ENCODE peak calls at places on chromosomes 1 and 21, in eight cellular contexts. R, D, V, Q, K, I, L and Z are unnamed samples.

GRCh38 chr1:203629509-203630082 is 3.0 kb downstream of the ATP2B4 start:
- DNase-seq in R (peak; percentile 67), D (peak; percentile 73), V (no peak), Q (peak; percentile 66), K (peak; percentile 81), I (no peak), L (no peak), Z (peak; percentile 76)

GRCh38 chr1:31764307-31765040 is at the start of gene ADGRB2:
- DNase-seq in R (no peak), D (no peak), V (no peak), Q (no peak), K (no peak), I (no peak), L (no peak), Z (peak; percentile 34)

GRCh38 chr1:25641931-25642611 is 25.5 kb downstream of the MAN1C1 start:
- DNase-seq in R (no peak), D (peak; percentile 38), V (no peak), Q (peak; percentile 39), K (peak; percentile 52), I (no peak), L (no peak), Z (no peak)

GRCh38 chr21:45155910-45156309 is 81.5 kb downstream of the ADARB1 start:
- DNase-seq in R (no peak), D (no peak), V (no peak), Q (peak; percentile 14), K (peak; percentile 48), I (no peak), L (peak; percentile 81), Z (no peak)

GRCh38 chr1:15965228-15965767 is 10.6 kb downstream of the ZBTB17 start:
- DNase-seq in R (no peak), D (no peak), V (no peak), Q (peak; percentile 50), K (no peak), I (no peak), L (no peak), Z (no peak)

GRCh38 chr1:48679868-48680267 is 96.8 kb downstream of the BEND5 start:
- DNase-seq in R (no peak), D (no peak), V (no peak), Q (no peak), K (no peak), I (no peak), L (no peak), Z (no peak)

GRCh38 chr1:45862008-45862407 is 58.6 kb downstream of the MAST2 start:
- DNase-seq in R (no peak), D (no peak), V (no peak), Q (no peak), K (no peak), I (no peak), L (no peak), Z (no peak)

GRCh38 chr1:167564592-167564991 is 11.0 kb upstream of the CREG1 start:
- DNase-seq in R (no peak), D (no peak), V (no peak), Q (no peak), K (no peak), I (no peak), L (no peak), Z (peak; percentile 76)

GRCh38 chr1:248792342-248792741 is 33.4 kb downstream of the SH3BP5L start:
- DNase-seq in R (no peak), D (no peak), V (no peak), Q (no peak), K (no peak), I (no peak), L (no peak), Z (no peak)

GRCh38 chr1:25556791-25557476 is 13.5 kb downstream of the LDLRAP1 start:
- DNase-seq in R (no peak), D (no peak), V (no peak), Q (peak; percentile 67), K (no peak), I (no peak), L (no peak), Z (peak; percentile 63)

GRCh38 chr1:53044926-53045325 is 17.1 kb upstream of the PODN start:
- DNase-seq in R (no peak), D (no peak), V (no peak), Q (no peak), K (no peak), I (no peak), L (no peak), Z (no peak)

GRCh38 chr1:211830330-211831142 is at the start of gene LPGAT1:
- DNase-seq in R (peak; percentile 83), D (peak; percentile 73), V (peak; percentile 24), Q (peak; percentile 19), K (peak; percentile 81), I (no peak), L (no peak), Z (peak; percentile 81)

GRCh38 chr1:56377407-56377806 is 202.0 kb downstream of the PLPP3 start:
- DNase-seq in R (no peak), D (no peak), V (no peak), Q (no peak), K (no peak), I (no peak), L (no peak), Z (no peak)

GRCh38 chr1:234778215-234779159 is 168.5 kb upstream of the IRF2BP2 start:
- DNase-seq in R (no peak), D (no peak), V (no peak), Q (no peak), K (no peak), I (no peak), L (no peak), Z (peak; percentile 97)

GRCh38 chr1:8421721-8422120 is 103.8 kb downstream of the SLC45A1 start:
- DNase-seq in R (no peak), D (no peak), V (no peak), Q (no peak), K (no peak), I (no peak), L (no peak), Z (no peak)

GRCh38 chr1:212749924-212750535 is 41.5 kb downstream of the NSL1 start:
- DNase-seq in R (no peak), D (no peak), V (peak; percentile 55), Q (no peak), K (no peak), I (no peak), L (no peak), Z (peak; percentile 61)

GRCh38 chr1:218878369-218878768 is 295.3 kb upstream of the LYPLAL1 start:
- DNase-seq in R (no peak), D (no peak), V (no peak), Q (no peak), K (no peak), I (no peak), L (no peak), Z (peak; percentile 40)

GRCh38 chr21:23249760-23250159 is 2251.6 kb downstream of the NCAM2 start:
- DNase-seq in R (no peak), D (no peak), V (no peak), Q (no peak), K (no peak), I (no peak), L (no peak), Z (no peak)

GRCh38 chr1:107748529-107748928 is 216.5 kb downstream of the VAV3 start:
- DNase-seq in R (no peak), D (no peak), V (peak; percentile 32), Q (no peak), K (no peak), I (no peak), L (no peak), Z (peak; percentile 8)

GRCh38 chr21:14229399-14229798 is 13.4 kb downstream of the RBM11 start:
- DNase-seq in R (no peak), D (no peak), V (no peak), Q (no peak), K (no peak), I (no peak), L (no peak), Z (no peak)

GRCh38 chr1:91870322-91870721 is 15.6 kb downstream of the TGFBR3 start:
- DNase-seq in R (no peak), D (no peak), V (no peak), Q (no peak), K (no peak), I (no peak), L (no peak), Z (no peak)
- TF ChIP-seq POLR2A in R (no peak), D (no peak), V (no peak), Q (no peak), K (no peak), I (no peak), L (no peak), Z (no peak)

GRCh38 chr1:66929289-66929688 is 4.5 kb downstream of the MIER1 start:
- DNase-seq in R (no peak), D (no peak), V (no peak), Q (no peak), K (no peak), I (no peak), L (no peak), Z (peak; percentile 17)

GRCh38 chr1:66927528-66927927 is 2.7 kb downstream of the MIER1 start:
- DNase-seq in R (no peak), D (no peak), V (no peak), Q (no peak), K (no peak), I (no peak), L (no peak), Z (no peak)

GRCh38 chr1:66925558-66925910 is 744 bp downstream of the MIER1 start:
- DNase-seq in R (no peak), D (no peak), V (no peak), Q (no peak), K (no peak), I (no peak), L (no peak), Z (no peak)

GRCh38 chr1:66924756-66925557 is at the start of the genes DNAI4 and MIER1:
- DNase-seq in R (peak; percentile 98), D (peak; percentile 98), V (peak; percentile 96), Q (peak; percentile 97), K (peak; percentile 98), I (peak; percentile 94), L (peak; percentile 98), Z (peak; percentile 96)

DNA sequence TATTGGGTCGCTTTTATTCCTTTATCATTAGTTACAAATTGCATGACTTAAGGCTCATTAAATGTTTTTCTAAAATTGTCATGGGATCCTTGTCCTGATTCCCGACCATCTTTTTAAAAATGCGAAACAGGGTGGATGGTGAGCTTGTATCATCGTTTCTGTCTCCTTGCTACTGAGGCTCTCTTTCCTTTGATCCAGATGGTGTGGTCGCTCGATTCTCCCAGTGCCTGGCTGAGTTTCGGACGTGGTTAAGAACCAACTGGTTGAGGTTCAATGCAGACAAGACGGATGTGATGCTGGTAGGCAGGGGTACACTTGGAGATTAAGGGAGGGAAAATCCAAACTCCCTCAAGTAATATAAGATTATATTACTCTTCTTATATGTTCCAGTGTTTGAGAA is 1.2 kb downstream of the MIER1 start:
- DNase-seq in R (no peak), D (no peak), V (no peak), Q (no peak), K (peak; percentile 54), I (no peak), L (no peak), Z (peak; percentile 27)
- TF ChIP-seq POLR2A in R (no peak), D (no peak), V (no peak), Q (no peak), K (no peak), I (no peak), L (no peak), Z (no peak)

GRCh38 chr1:201622824-201623223 is 83.9 kb downstream of the NAV1 start:
- DNase-seq in R (no peak), D (peak; percentile 57), V (no peak), Q (no peak), K (no peak), I (no peak), L (no peak), Z (no peak)
- TF ChIP-seq POLR2A in R (no peak), D (no peak), V (no peak), Q (no peak), K (no peak), I (no peak), L (no peak), Z (no peak)

GRCh38 chr1:207822602-207823451 is 71.0 kb downstream of the CD46 start:
- DNase-seq in R (peak; percentile 92), D (peak; percentile 88), V (no peak), Q (peak; percentile 90), K (peak; percentile 98), I (no peak), L (no peak), Z (no peak)
- TF ChIP-seq POLR2A in R (peak; percentile 84), D (peak; percentile 78), V (no peak), Q (no peak), K (peak; percentile 76), I (no peak), L (no peak), Z (no peak)